ENCODE peak calls at places on chromosomes 7 and 10, in four cellular contexts. V is prostate gland, Q is brain pericyte, W is EL. T is an unnamed sample.

GRCh38 chr7:16484453-16485158 is 19.1 kb upstream of the SOSTDC1 start:
- DNase-seq in V (no peak), Q (no peak), W (peak), T (no peak)

GRCh38 chr10:37727491-37728352 is 129.7 kb downstream of the ZNF248 start:
- DNase-seq in W (no peak), V (no peak), Q (no peak), T (no peak)

GRCh38 chr10:91798736-91799579 is 732 bp downstream of the TNKS2 start:
- DNase-seq in Q (no peak), V (peak), W (peak), T (peak)

GRCh38 chr10:124864421-124865193 is 63.0 kb downstream of the ABRAXAS2 start:
- DNase-seq in Q (no peak), V (peak), W (peak), T (no peak)

GRCh38 chr10:58573144-58573543 is 60.5 kb downstream of the BICC1 start:
- DNase-seq in W (no peak), V (no peak), Q (no peak), T (no peak)

GRCh38 chr10:12481956-12482355 is 132.6 kb downstream of the CAMK1D start:
- DNase-seq in V (no peak), W (no peak), Q (no peak), T (no peak)

GRCh38 chr10:47409171-47409865 is 25.2 kb upstream of the ZNF488 start:
- DNase-seq in V (no peak), Q (no peak), W (no peak), T (no peak)

GRCh38 chr10:34624323-34625153 is 190.6 kb downstream of the PARD3 start:
- DNase-seq in V (no peak), Q (no peak), W (no peak), T (no peak)

GRCh38 chr10:43054593-43054992 is 22.3 kb upstream of the RET start:
- DNase-seq in V (no peak), Q (no peak), W (no peak), T (no peak)

GRCh38 chr7:123494193-123494796 is 40.1 kb downstream of the IQUB start:
- DNase-seq in V (peak), W (peak), Q (no peak), T (peak)

GRCh38 chr10:111766464-111766863 is 417.1 kb downstream of the GPAM start:
- DNase-seq in W (no peak), Q (no peak), V (no peak), T (no peak)

GRCh38 chr10:1379601-1380000 is 323.4 kb downstream of the WDR37 start:
- DNase-seq in Q (no peak), V (no peak), W (no peak), T (no peak)

GRCh38 chr7:101915000-101915399 is 97.6 kb downstream of the CUX1 start:
- DNase-seq in V (no peak), W (no peak), Q (no peak), T (no peak)

GRCh38 chr10:121322046-121322445 is 276.2 kb downstream of the FGFR2 start:
- DNase-seq in V (no peak), W (no peak), Q (no peak), T (no peak)

GRCh38 chr7:51314726-51315125 is 1.9 kb downstream of the COBL start:
- DNase-seq in Q (no peak), W (no peak), V (peak), T (no peak)

GRCh38 chr10:51772387-51772786 is 73.0 kb upstream of the CSTF2T start:
- DNase-seq in V (no peak), W (no peak), Q (no peak), T (no peak)

GRCh38 chr7:20440472-20441105 is 109.9 kb downstream of the ITGB8 start:
- DNase-seq in Q (no peak), V (no peak), W (peak), T (peak)

GRCh38 chr7:4230352-4230751 is 451.7 kb upstream of the FOXK1 start:
- DNase-seq in V (no peak), W (no peak), Q (no peak), T (no peak)

GRCh38 chr7:28804990-28805389 is 153.1 kb downstream of the TRIL start:
- DNase-seq in V (no peak), W (peak), Q (no peak), T (no peak)

GRCh38 chr7:148622887-148623585 is 32.5 kb downstream of the C7orf33 start:
- DNase-seq in W (no peak), Q (no peak), V (no peak), T (no peak)

GRCh38 chr7:116876664-116877442 is 14.5 kb downstream of the CAPZA2 start:
- DNase-seq in W (no peak), V (no peak), Q (no peak), T (peak)